ENCODE peak calls at places on chromosomes 13 and 19, in seven cellular contexts. One of them, this sample, is unnamed.

GRCh38 chr19:34503546-34504272 is 22.2 kb downstream of the WTIP start:
- DNase-seq in bronchial epithelial cell: no peak
- DNase-seq in transverse colon: no peak
- DNase-seq in coronary artery: no peak
- DNase-seq in brain microvascular endothelial cell: no peak
- DNase-seq in CD8-positive, alpha-beta T cell: no peak
- DNase-seq in left lung: no peak
- DNase-seq in this sample: no peak

GRCh38 chr19:35069706-35070105 is 28.2 kb downstream of the HPN start:
- DNase-seq in CD8-positive, alpha-beta T cell: no peak
- DNase-seq in coronary artery: no peak
- DNase-seq in transverse colon: no peak
- DNase-seq in left lung: no peak
- DNase-seq in bronchial epithelial cell: no peak
- DNase-seq in brain microvascular endothelial cell: no peak
- DNase-seq in this sample: no peak

GRCh38 chr13:38767506-38768265 is 80.8 kb downstream of the FREM2 start:
- DNase-seq in transverse colon: no peak
- DNase-seq in coronary artery: no peak
- DNase-seq in CD8-positive, alpha-beta T cell: no peak
- DNase-seq in left lung: no peak
- DNase-seq in bronchial epithelial cell: peak
- DNase-seq in brain microvascular endothelial cell: no peak
- DNase-seq in this sample: peak

GRCh38 chr13:80742027-80742426 is 401.1 kb upstream of the SPRY2 start:
- DNase-seq in coronary artery: no peak
- DNase-seq in CD8-positive, alpha-beta T cell: no peak
- DNase-seq in left lung: no peak
- DNase-seq in bronchial epithelial cell: peak
- DNase-seq in transverse colon: no peak
- DNase-seq in brain microvascular endothelial cell: no peak
- DNase-seq in this sample: no peak

GRCh38 chr19:4067396-4068057 is 828 bp upstream of the ZBTB7A start:
- DNase-seq in left lung: peak
- DNase-seq in bronchial epithelial cell: no peak
- DNase-seq in transverse colon: no peak
- DNase-seq in CD8-positive, alpha-beta T cell: peak
- DNase-seq in brain microvascular endothelial cell: no peak
- DNase-seq in coronary artery: no peak
- DNase-seq in this sample: no peak

GRCh38 chr19:32720936-32721250 is 1.3 kb downstream of the TDRD12 start:
- DNase-seq in bronchial epithelial cell: no peak
- DNase-seq in left lung: no peak
- DNase-seq in coronary artery: no peak
- DNase-seq in CD8-positive, alpha-beta T cell: no peak
- DNase-seq in brain microvascular endothelial cell: no peak
- DNase-seq in transverse colon: no peak
- DNase-seq in this sample: no peak

GRCh38 chr19:13012690-13013608 is 17.7 kb downstream of the NFIX start:
- DNase-seq in transverse colon: peak
- DNase-seq in left lung: peak
- DNase-seq in brain microvascular endothelial cell: no peak
- DNase-seq in CD8-positive, alpha-beta T cell: peak
- DNase-seq in bronchial epithelial cell: no peak
- DNase-seq in coronary artery: no peak
- DNase-seq in this sample: peak

GRCh38 chr19:33823341-33823740 is 26.7 kb downstream of the KCTD15 start:
- DNase-seq in CD8-positive, alpha-beta T cell: no peak
- DNase-seq in left lung: no peak
- DNase-seq in coronary artery: no peak
- DNase-seq in bronchial epithelial cell: no peak
- DNase-seq in transverse colon: no peak
- DNase-seq in brain microvascular endothelial cell: no peak
- DNase-seq in this sample: no peak

GRCh38 chr19:33375760-33376159 is 2.3 kb downstream of the CEBPG start:
- DNase-seq in coronary artery: no peak
- DNase-seq in bronchial epithelial cell: peak
- DNase-seq in brain microvascular endothelial cell: no peak
- DNase-seq in left lung: no peak
- DNase-seq in CD8-positive, alpha-beta T cell: no peak
- DNase-seq in transverse colon: no peak
- DNase-seq in this sample: peak

GRCh38 chr19:35555301-35556005 is 8.0 kb downstream of the ATP4A start:
- DNase-seq in CD8-positive, alpha-beta T cell: no peak
- DNase-seq in brain microvascular endothelial cell: no peak
- DNase-seq in bronchial epithelial cell: no peak
- DNase-seq in coronary artery: no peak
- DNase-seq in left lung: no peak
- DNase-seq in transverse colon: no peak
- DNase-seq in this sample: peak

GRCh38 chr19:1313695-1314613 is 28.3 kb downstream of the EFNA2 start:
- DNase-seq in CD8-positive, alpha-beta T cell: no peak
- DNase-seq in transverse colon: no peak
- DNase-seq in bronchial epithelial cell: peak
- DNase-seq in left lung: peak
- DNase-seq in coronary artery: no peak
- DNase-seq in brain microvascular endothelial cell: no peak
- DNase-seq in this sample: no peak

GRCh38 chr19:5340637-5341447 is at the start of gene PTPRS:
- DNase-seq in coronary artery: no peak
- DNase-seq in bronchial epithelial cell: peak
- DNase-seq in left lung: peak
- DNase-seq in brain microvascular endothelial cell: peak
- DNase-seq in CD8-positive, alpha-beta T cell: peak
- DNase-seq in transverse colon: peak
- DNase-seq in this sample: peak

GRCh38 chr13:95644611-95645052 is at the start of gene DZIP1:
- DNase-seq in CD8-positive, alpha-beta T cell: no peak
- DNase-seq in brain microvascular endothelial cell: peak
- DNase-seq in coronary artery: peak
- DNase-seq in bronchial epithelial cell: peak
- DNase-seq in left lung: peak
- DNase-seq in transverse colon: peak
- DNase-seq in this sample: peak

GRCh38 chr19:32041681-32042292 is 303.6 kb upstream of the ZNF507 start:
- DNase-seq in CD8-positive, alpha-beta T cell: no peak
- DNase-seq in brain microvascular endothelial cell: peak
- DNase-seq in coronary artery: no peak
- DNase-seq in transverse colon: peak
- DNase-seq in left lung: no peak
- DNase-seq in bronchial epithelial cell: peak
- DNase-seq in this sample: peak

GRCh38 chr13:37791699-37792098 is 77.9 kb downstream of the TRPC4 start:
- DNase-seq in bronchial epithelial cell: no peak
- DNase-seq in brain microvascular endothelial cell: peak
- DNase-seq in coronary artery: no peak
- DNase-seq in transverse colon: no peak
- DNase-seq in CD8-positive, alpha-beta T cell: no peak
- DNase-seq in left lung: no peak
- DNase-seq in this sample: no peak

GRCh38 chr19:50406829-50407228 is 11.9 kb upstream of the SPIB start:
- DNase-seq in coronary artery: no peak
- DNase-seq in left lung: no peak
- DNase-seq in transverse colon: no peak
- DNase-seq in brain microvascular endothelial cell: no peak
- DNase-seq in bronchial epithelial cell: no peak
- DNase-seq in CD8-positive, alpha-beta T cell: no peak
- DNase-seq in this sample: no peak

GRCh38 chr13:79440958-79441553 is 35.0 kb upstream of the RBM26 start:
- DNase-seq in CD8-positive, alpha-beta T cell: no peak
- DNase-seq in brain microvascular endothelial cell: no peak
- DNase-seq in coronary artery: no peak
- DNase-seq in bronchial epithelial cell: no peak
- DNase-seq in transverse colon: peak
- DNase-seq in left lung: no peak
- DNase-seq in this sample: no peak

GRCh38 chr13:79631260-79631659 is 150.3 kb downstream of the NDFIP2 start:
- DNase-seq in bronchial epithelial cell: peak
- DNase-seq in brain microvascular endothelial cell: peak
- DNase-seq in left lung: no peak
- DNase-seq in CD8-positive, alpha-beta T cell: no peak
- DNase-seq in coronary artery: no peak
- DNase-seq in transverse colon: no peak
- DNase-seq in this sample: peak

GRCh38 chr19:13985771-13986347 is 20.3 kb downstream of the RFX1 start:
- DNase-seq in brain microvascular endothelial cell: no peak
- DNase-seq in transverse colon: no peak
- DNase-seq in CD8-positive, alpha-beta T cell: no peak
- DNase-seq in bronchial epithelial cell: no peak
- DNase-seq in coronary artery: no peak
- DNase-seq in left lung: no peak
- DNase-seq in this sample: no peak

GRCh38 chr13:105139380-105140285 is 1395.8 kb downstream of the EFNB2 start:
- DNase-seq in transverse colon: peak
- DNase-seq in coronary artery: no peak
- DNase-seq in brain microvascular endothelial cell: peak
- DNase-seq in bronchial epithelial cell: peak
- DNase-seq in left lung: peak
- DNase-seq in CD8-positive, alpha-beta T cell: peak
- DNase-seq in this sample: no peak

DNA sequence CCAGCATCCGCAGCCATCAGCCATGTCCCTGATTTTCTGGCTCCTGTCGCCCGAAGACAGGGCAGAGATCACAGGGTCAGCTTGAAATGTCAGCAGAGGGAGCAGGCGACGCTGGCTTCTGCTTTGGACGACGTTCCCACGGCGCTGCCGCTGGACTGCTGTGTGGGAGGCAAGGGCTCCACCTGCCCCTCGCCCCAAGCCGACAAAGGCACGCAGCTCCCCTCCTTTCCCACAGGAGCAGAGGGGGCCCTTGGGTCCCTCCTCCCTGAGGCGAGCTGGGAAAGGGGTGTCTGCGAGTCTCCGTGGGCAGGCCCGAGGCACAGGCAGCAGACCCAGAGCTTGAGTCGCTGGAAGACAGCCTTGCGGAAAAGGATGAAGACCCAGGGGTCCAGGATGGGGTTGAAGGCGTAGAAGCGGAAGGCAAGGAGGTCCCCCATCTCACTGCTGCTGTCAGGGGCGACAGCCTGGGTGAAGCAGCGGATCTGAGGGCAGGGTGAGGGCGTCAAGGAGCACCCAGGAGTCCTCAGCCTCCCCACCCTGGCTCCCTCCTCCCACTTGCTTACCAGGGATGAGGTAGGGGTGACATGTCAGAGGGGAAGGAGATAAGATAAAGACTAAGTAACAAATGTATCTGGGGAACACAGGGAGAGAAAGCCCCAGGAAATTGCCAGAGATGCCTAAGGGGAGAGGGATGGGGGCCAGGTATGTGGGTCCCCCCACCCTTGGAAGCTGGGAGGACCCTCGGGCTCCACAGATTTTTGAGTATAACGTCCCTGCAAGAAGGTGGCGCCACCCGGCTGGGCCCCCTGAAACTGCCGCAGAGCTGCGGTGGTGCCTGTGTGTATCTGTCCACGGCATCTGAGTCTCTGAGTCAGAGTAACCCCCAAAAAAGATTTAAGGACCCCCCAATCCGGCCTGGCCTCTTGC is 3.4 kb downstream of the PTGIR start:
- DNase-seq in CD8-positive, alpha-beta T cell: no peak
- DNase-seq in coronary artery: peak
- DNase-seq in bronchial epithelial cell: no peak
- DNase-seq in transverse colon: no peak
- DNase-seq in brain microvascular endothelial cell: no peak
- DNase-seq in left lung: peak
- DNase-seq in this sample: no peak
- H3K4me3 ChIP-seq in CD8-positive, alpha-beta T cell: no peak
- H3K4me3 ChIP-seq in coronary artery: peak
- H3K4me3 ChIP-seq in bronchial epithelial cell: no peak
- H3K4me3 ChIP-seq in transverse colon: no peak
- H3K4me3 ChIP-seq in brain microvascular endothelial cell: no peak
- H3K4me3 ChIP-seq in left lung: no peak
- H3K4me3 ChIP-seq in this sample: no peak

GRCh38 chr19:53595510-53595867 is 36.3 kb upstream of the DPRX start:
- DNase-seq in coronary artery: no peak
- DNase-seq in transverse colon: no peak
- DNase-seq in left lung: no peak
- DNase-seq in bronchial epithelial cell: no peak
- DNase-seq in brain microvascular endothelial cell: no peak
- DNase-seq in CD8-positive, alpha-beta T cell: no peak
- DNase-seq in this sample: no peak
- H3K4me3 ChIP-seq in coronary artery: no peak
- H3K4me3 ChIP-seq in transverse colon: no peak
- H3K4me3 ChIP-seq in left lung: no peak
- H3K4me3 ChIP-seq in bronchial epithelial cell: no peak
- H3K4me3 ChIP-seq in brain microvascular endothelial cell: no peak
- H3K4me3 ChIP-seq in CD8-positive, alpha-beta T cell: no peak
- H3K4me3 ChIP-seq in this sample: no peak

GRCh38 chr19:48145596-48146254 is 24.4 kb downstream of the LIG1 start:
- DNase-seq in coronary artery: no peak
- DNase-seq in transverse colon: no peak
- DNase-seq in brain microvascular endothelial cell: no peak
- DNase-seq in left lung: peak
- DNase-seq in CD8-positive, alpha-beta T cell: no peak
- DNase-seq in bronchial epithelial cell: no peak
- DNase-seq in this sample: no peak

GRCh38 chr19:48149430-48149829 is 20.7 kb downstream of the LIG1 start:
- DNase-seq in coronary artery: no peak
- DNase-seq in brain microvascular endothelial cell: no peak
- DNase-seq in left lung: peak
- DNase-seq in CD8-positive, alpha-beta T cell: no peak
- DNase-seq in transverse colon: peak
- DNase-seq in bronchial epithelial cell: no peak
- DNase-seq in this sample: no peak

GRCh38 chr19:48152552-48152951 is 17.6 kb downstream of the LIG1 start:
- DNase-seq in coronary artery: no peak
- DNase-seq in brain microvascular endothelial cell: peak
- DNase-seq in CD8-positive, alpha-beta T cell: peak
- DNase-seq in bronchial epithelial cell: peak
- DNase-seq in transverse colon: peak
- DNase-seq in left lung: peak
- DNase-seq in this sample: peak

DNA sequence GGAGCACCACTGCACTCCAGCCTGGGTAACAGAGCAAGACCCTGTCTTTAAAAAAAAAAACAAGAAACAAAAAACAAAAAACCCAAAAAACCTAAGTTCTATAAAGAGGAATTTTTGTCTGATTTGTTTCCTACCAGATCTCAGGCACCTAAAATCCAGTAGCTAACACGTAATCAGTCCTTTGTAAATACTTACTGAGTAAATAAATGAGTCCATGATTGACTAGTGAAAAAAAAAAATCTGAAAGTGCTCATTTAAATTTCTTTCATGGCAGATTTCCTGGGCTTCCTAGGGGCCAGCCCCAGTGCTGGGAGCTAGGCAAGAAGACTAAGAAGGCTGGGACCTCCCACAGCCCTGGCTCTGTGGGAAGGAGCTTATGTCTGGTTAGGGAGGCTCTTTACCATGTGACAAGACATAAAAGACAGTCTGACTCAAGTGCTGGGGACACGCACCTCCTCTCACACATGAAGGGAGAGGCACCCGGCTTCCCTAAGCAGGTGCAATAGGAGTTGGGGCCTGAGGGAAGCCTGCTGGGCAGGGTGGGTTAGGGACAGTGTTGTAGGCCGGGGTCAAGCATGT is 22.5 kb downstream of the LIG1 start:
- DNase-seq in transverse colon: no peak
- DNase-seq in bronchial epithelial cell: no peak
- DNase-seq in CD8-positive, alpha-beta T cell: no peak
- DNase-seq in coronary artery: no peak
- DNase-seq in left lung: peak
- DNase-seq in brain microvascular endothelial cell: no peak
- DNase-seq in this sample: no peak
- H3K4me3 ChIP-seq in transverse colon: no peak
- H3K4me3 ChIP-seq in bronchial epithelial cell: no peak
- H3K4me3 ChIP-seq in CD8-positive, alpha-beta T cell: no peak
- H3K4me3 ChIP-seq in coronary artery: no peak
- H3K4me3 ChIP-seq in left lung: no peak
- H3K4me3 ChIP-seq in brain microvascular endothelial cell: no peak
- H3K4me3 ChIP-seq in this sample: no peak

GRCh38 chr13:52847322-52847681 is 1.1 kb downstream of the PCDH8 start:
- DNase-seq in CD8-positive, alpha-beta T cell: no peak
- DNase-seq in bronchial epithelial cell: no peak
- DNase-seq in transverse colon: no peak
- DNase-seq in brain microvascular endothelial cell: no peak
- DNase-seq in coronary artery: no peak
- DNase-seq in left lung: no peak
- DNase-seq in this sample: no peak
- H3K4me3 ChIP-seq in CD8-positive, alpha-beta T cell: no peak
- H3K4me3 ChIP-seq in bronchial epithelial cell: no peak
- H3K4me3 ChIP-seq in transverse colon: no peak
- H3K4me3 ChIP-seq in brain microvascular endothelial cell: no peak
- H3K4me3 ChIP-seq in coronary artery: peak
- H3K4me3 ChIP-seq in left lung: no peak
- H3K4me3 ChIP-seq in this sample: no peak